ENCODE peak calls at places on chromosome 9, in five cellular contexts. D is MM.1S, B is H1, Q is fibroblast of lung, K is endodermal cell. C is an unnamed sample.
A peak's percentile ranks its signal among the peaks of the same experiment; 100 is the strongest.

GRCh38 chr9:8800196-8800595 is 1000.6 kb upstream of the DMAC1 start:
- DNase-seq in K (no peak), B (no peak), Q (no peak), D (no peak), C (no peak)

GRCh38 chr9:33007755-33008154 is 6.3 kb upstream of the APTX start:
- DNase-seq in D (no peak), B (no peak), K (no peak), Q (no peak), C (no peak)

GRCh38 chr9:116476935-116477381 is 210.1 kb upstream of the TRIM32 start:
- DNase-seq in Q (peak; percentile 20), B (peak; percentile 43), D (no peak), K (peak; percentile 55), C (peak; percentile 28)

GRCh38 chr9:7111413-7111812 is 353.6 kb downstream of the KDM4C start:
- DNase-seq in Q (no peak), B (no peak), D (no peak), K (no peak), C (no peak)

GRCh38 chr9:91001146-91001611 is 199.6 kb downstream of the SYK start:
- DNase-seq in B (no peak), D (peak; percentile 15), Q (peak; percentile 61), K (no peak), C (peak; percentile 56)

GRCh38 chr9:137138701-137139467 is at the start of gene GRIN1:
- DNase-seq in D (no peak), Q (no peak), B (peak; percentile 77), K (peak; percentile 81), C (peak; percentile 76)

GRCh38 chr9:19184144-19184917 is 46.2 kb upstream of the DENND4C start:
- DNase-seq in B (no peak), D (no peak), K (peak; percentile 76), Q (peak; percentile 94), C (peak; percentile 90)

GRCh38 chr9:73847536-73847935 is 649.6 kb upstream of the RORB start:
- DNase-seq in K (peak; percentile 59), D (no peak), Q (no peak), B (no peak), C (no peak)

GRCh38 chr9:69622664-69623063 is 49.5 kb downstream of the APBA1 start:
- DNase-seq in B (no peak), K (no peak), D (no peak), Q (peak; percentile 35), C (peak; percentile 21)

GRCh38 chr9:7150153-7150890 is 392.5 kb downstream of the KDM4C start:
- DNase-seq in B (no peak), D (no peak), Q (no peak), K (no peak), C (no peak)

GRCh38 chr9:95167998-95168397 is 149.5 kb downstream of the FANCC start:
- DNase-seq in Q (peak; percentile 97), B (peak; percentile 87), K (peak; percentile 93), D (peak; percentile 60), C (peak; percentile 95)

GRCh38 chr9:113503131-113503541 is 39.6 kb downstream of the RGS3 start:
- DNase-seq in Q (no peak), D (no peak), B (no peak), K (no peak), C (no peak)

GRCh38 chr9:100322954-100323536 is 29.7 kb downstream of the TEX10 start:
- DNase-seq in D (peak; percentile 59), K (peak; percentile 71), Q (peak; percentile 60), B (no peak), C (peak; percentile 74)

GRCh38 chr9:89687848-89688247 is 83.0 kb downstream of the GADD45G start:
- DNase-seq in B (no peak), K (no peak), D (no peak), Q (no peak), C (no peak)

GRCh38 chr9:134724231-134724911 is 82.8 kb downstream of the COL5A1 start:
- DNase-seq in K (no peak), B (no peak), D (no peak), Q (peak; percentile 65), C (peak; percentile 16)

GRCh38 chr9:109506097-109506712 is 8.1 kb upstream of the PTPN3 start:
- DNase-seq in Q (no peak), D (peak; percentile 19), B (no peak), K (no peak), C (peak; percentile 23)

GRCh38 chr9:8395022-8395421 is 595.4 kb upstream of the DMAC1 start:
- DNase-seq in K (no peak), B (no peak), D (no peak), Q (no peak), C (no peak)

GRCh38 chr9:97958812-97959511 is 21.0 kb upstream of the HEMGN start:
- DNase-seq in B (no peak), Q (peak; percentile 74), D (no peak), K (no peak), C (peak; percentile 5)

GRCh38 chr9:75148551-75148950 is 60.2 kb downstream of the OSTF1 start:
- DNase-seq in Q (peak; percentile 93), B (no peak), D (peak; percentile 81), K (no peak), C (peak; percentile 90)

GRCh38 chr9:15231788-15232635 is 75.0 kb downstream of the TTC39B start:
- DNase-seq in B (peak; percentile 51), K (peak; percentile 79), Q (peak; percentile 39), D (peak; percentile 6), C (no peak)

GRCh38 chr9:134689320-134690181 is 47.9 kb downstream of the COL5A1 start:
- DNase-seq in K (peak; percentile 93), B (peak; percentile 90), D (no peak), Q (peak; percentile 53), C (peak; percentile 58)

GRCh38 chr9:133345596-133345995 is 2.3 kb downstream of the MED22 start:
- DNase-seq in B (no peak), Q (no peak), D (no peak), K (no peak), C (no peak)

GRCh38 chr9:104233366-104233765 is 139.3 kb downstream of the SMC2 start:
- DNase-seq in Q (no peak), D (no peak), K (no peak), B (no peak), C (no peak)

DNA sequence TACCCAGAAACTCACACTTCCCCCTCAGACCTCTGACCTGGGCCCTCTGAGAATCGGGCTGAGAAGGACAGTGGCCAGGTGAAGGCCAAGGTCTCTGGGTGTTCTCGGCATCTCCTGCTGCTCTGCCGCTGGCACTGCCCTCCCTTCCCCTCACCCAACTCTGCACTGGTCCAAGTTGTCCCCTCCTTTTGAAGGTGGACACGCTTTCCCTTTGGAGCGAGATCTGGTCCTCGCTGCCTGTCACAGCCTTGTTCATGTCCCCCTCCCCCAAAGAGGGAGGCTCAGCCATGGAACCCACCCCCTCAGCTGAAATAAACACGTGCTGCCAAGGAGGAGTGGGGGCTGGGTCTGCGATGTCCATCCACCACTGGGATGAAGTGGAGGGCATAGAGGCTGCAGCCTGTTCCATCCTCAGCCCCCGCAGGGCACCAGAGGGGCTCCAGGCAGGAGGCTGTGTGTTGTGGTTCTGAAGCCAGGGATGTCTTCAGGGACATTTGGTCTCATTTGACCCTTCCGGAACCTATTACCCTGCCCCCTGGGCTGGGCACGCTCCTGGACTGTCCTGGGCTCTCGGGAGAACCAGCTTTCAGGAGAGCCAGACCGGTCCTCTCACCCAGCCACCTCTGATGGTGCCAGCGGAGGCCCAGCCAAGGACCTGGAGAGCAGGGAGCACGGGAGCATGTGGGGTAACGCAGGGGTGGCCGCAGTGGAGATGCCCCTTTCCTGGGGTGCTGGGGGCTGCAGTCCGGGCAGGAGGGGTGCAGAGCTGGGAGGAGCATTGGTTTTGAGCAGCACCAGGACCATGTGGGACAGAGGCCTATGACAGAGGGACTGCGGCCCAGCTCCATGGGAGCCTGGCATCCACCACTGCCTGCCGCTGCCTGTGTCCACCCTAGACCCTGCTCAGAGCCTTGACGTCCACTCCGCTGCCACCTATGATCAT is 4.7 kb upstream of the LCN2 start:
- DNase-seq in B (no peak), K (no peak), D (no peak), Q (no peak), C (no peak)
- H3K9ac ChIP-seq in B (no peak overlapping the region), K (no peak overlapping the region), D (no peak overlapping the region), Q (no peak overlapping the region), C (no peak overlapping the region)

DNA sequence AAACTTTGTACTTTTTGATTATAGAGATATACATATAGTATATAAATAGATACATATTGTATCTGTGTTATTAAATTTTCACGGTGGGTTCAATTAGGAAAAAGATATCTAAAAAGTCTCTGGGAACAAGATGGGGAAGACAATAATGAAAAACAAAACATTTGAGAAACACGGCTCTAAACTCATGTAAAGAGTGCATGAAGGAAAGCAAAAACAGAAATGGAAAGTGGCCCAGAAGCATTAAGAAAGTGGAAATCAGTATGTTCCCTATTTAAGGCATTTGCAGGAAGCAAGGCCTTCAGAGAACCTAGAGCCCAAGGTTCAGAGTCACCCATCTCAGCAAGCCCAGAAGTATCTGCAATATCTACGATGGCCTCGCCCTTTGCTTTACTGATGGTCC is at the start of gene IFNA1:
- DNase-seq in B (no peak), K (no peak), D (no peak), Q (no peak), C (no peak)
- H3K4me3 ChIP-seq in B (no peak within 1 kb of the TSS), K (no peak within 1 kb of the TSS), D (no peak within 1 kb of the TSS), Q (no peak within 1 kb of the TSS), C (no peak within 1 kb of the TSS)

GRCh38 chr9:124784503-124784902 is 7.6 kb downstream of the OLFML2A start:
- DNase-seq in B (no peak), Q (peak; percentile 55), D (no peak), K (no peak), C (peak; percentile 40)
- H3K9ac ChIP-seq in B (no peak overlapping the region), Q (no peak overlapping the region), D (no peak overlapping the region), K (no peak overlapping the region), C (no peak overlapping the region)

GRCh38 chr9:120712539-120713031 is 1.7 kb downstream of the MEGF9 start:
- DNase-seq in K (no peak), B (no peak), D (no peak), Q (no peak), C (no peak)

GRCh38 chr9:120713257-120714087 is 798 bp downstream of the MEGF9 start:
- DNase-seq in B (peak; percentile 61), Q (peak; percentile 13), D (peak; percentile 12), K (peak; percentile 71), C (peak; percentile 47)

GRCh38 chr9:120711841-120712538 is 2.3 kb downstream of the MEGF9 start:
- DNase-seq in K (no peak), B (no peak), D (no peak), Q (peak; percentile 13), C (no peak)

GRCh38 chr9:120710110-120710981 is 3.9 kb downstream of the MEGF9 start:
- DNase-seq in Q (peak; percentile 76), D (peak; percentile 85), K (no peak), B (no peak), C (peak; percentile 34)

DNA sequence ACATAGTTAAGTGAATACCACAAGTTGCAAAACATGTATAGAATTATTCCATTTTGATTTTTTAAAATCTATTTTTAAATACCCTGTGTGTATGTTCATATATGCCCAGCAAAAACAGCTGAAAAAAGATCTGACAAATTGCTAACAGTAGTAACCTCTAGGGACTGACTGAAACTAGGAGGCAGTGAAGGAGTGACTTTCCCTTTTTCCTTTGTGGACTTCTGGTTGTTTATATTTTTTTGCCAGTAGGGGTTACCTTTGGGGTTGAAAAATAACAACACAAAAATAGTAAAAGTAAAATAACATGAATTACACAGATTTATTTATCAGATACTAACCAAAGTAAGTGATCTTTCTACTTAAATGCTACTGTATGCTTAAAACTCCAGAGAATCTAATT is 2.9 kb downstream of the MEGF9 start:
- DNase-seq in B (no peak), D (peak; percentile 51), Q (peak; percentile 6), K (no peak), C (peak; percentile 28)
- H3K4me3 ChIP-seq in B (no peak overlapping the region), D (no peak overlapping the region), Q (no peak overlapping the region), K (peak overlapping the region; percentile 89), C (peak overlapping the region; percentile 83)

DNA sequence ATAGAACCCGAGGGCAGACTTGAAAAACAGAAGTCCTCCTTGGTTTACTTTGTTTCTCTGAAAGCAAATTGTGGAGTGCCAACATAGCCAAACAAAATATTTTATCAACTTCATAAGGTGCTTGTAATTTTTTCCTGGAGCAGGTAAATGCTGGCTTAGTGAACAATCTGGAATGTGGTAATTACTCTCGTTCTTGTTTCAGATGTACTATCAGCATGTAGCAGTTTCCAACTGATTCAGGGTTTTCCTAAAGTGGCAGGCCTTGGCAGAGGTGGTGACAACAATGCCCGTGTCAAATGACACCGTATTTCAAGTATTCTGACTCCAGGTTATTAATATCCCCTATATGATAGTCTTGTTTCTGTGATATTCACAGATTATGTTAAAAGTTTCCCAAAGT is 1.2 kb downstream of the C9orf72 start:
- DNase-seq in D (no peak), Q (no peak), B (no peak), K (no peak), C (no peak)
- H3K9ac ChIP-seq in D (no peak overlapping the region), Q (no peak overlapping the region), B (no peak overlapping the region), K (no peak overlapping the region), C (peak overlapping the region; percentile 71)